ENCODE peak calls at places on chromosomes 7 and 10, in seven cellular contexts. Z is A549; X is CD8-positive, alpha-beta T cell; G is lung; Q is iPS DF 6.9; L is PC-3; A is adipocyte. E is an unnamed sample. For H3K4me1, the result is how much of the 10 kb centered on the place peaks cover.

GRCh38 chr10:69446229-69446628 is 5.0 kb upstream of the TSPAN15 start:
- DNase-seq in A (peak), G (no peak), Q (no peak), Z (no peak), X (no peak), L (no peak), E (no peak)

GRCh38 chr10:61606971-61607907 is 55.5 kb upstream of the CABCOCO1 start:
- DNase-seq in X (no peak), L (peak), Z (no peak), Q (no peak), G (no peak), A (peak), E (no peak)

GRCh38 chr10:60135020-60135419 is 228.7 kb upstream of the CCDC6 start:
- DNase-seq in Z (no peak), Q (no peak), A (no peak), G (no peak), L (no peak), X (no peak), E (no peak)

GRCh38 chr7:15199482-15199881 is 296.9 kb upstream of the DGKB start:
- DNase-seq in G (no peak), Z (no peak), X (no peak), L (peak), A (peak), Q (no peak), E (no peak)

GRCh38 chr10:47036771-47037170 is 125.5 kb downstream of the PTPN20 start:
- DNase-seq in A (no peak), L (no peak), Z (no peak), G (no peak), Q (no peak), X (no peak), E (no peak)

GRCh38 chr7:92133133-92133736 is 1.0 kb downstream of the CYP51A1 start:
- DNase-seq in X (no peak), Q (no peak), G (no peak), Z (no peak), L (no peak), A (no peak), E (peak)

GRCh38 chr10:99558708-99559107 is 26.0 kb downstream of the NKX2-3 start:
- DNase-seq in L (no peak), X (no peak), A (no peak), Z (no peak), G (no peak), Q (no peak), E (no peak)

GRCh38 chr7:30888783-30889182 is 22.9 kb upstream of the AQP1 start:
- DNase-seq in G (peak), Z (no peak), A (peak), X (no peak), Q (no peak), L (peak), E (no peak)

GRCh38 chr10:103627893-103628292 is 134.4 kb downstream of the NEURL1 start:
- DNase-seq in X (no peak), L (no peak), G (no peak), A (no peak), Q (no peak), Z (no peak), E (no peak)

GRCh38 chr7:114243646-114244045 is 171.0 kb upstream of the FOXP2 start:
- DNase-seq in G (no peak), A (no peak), Z (no peak), L (no peak), X (no peak), Q (no peak), E (no peak)

DNA sequence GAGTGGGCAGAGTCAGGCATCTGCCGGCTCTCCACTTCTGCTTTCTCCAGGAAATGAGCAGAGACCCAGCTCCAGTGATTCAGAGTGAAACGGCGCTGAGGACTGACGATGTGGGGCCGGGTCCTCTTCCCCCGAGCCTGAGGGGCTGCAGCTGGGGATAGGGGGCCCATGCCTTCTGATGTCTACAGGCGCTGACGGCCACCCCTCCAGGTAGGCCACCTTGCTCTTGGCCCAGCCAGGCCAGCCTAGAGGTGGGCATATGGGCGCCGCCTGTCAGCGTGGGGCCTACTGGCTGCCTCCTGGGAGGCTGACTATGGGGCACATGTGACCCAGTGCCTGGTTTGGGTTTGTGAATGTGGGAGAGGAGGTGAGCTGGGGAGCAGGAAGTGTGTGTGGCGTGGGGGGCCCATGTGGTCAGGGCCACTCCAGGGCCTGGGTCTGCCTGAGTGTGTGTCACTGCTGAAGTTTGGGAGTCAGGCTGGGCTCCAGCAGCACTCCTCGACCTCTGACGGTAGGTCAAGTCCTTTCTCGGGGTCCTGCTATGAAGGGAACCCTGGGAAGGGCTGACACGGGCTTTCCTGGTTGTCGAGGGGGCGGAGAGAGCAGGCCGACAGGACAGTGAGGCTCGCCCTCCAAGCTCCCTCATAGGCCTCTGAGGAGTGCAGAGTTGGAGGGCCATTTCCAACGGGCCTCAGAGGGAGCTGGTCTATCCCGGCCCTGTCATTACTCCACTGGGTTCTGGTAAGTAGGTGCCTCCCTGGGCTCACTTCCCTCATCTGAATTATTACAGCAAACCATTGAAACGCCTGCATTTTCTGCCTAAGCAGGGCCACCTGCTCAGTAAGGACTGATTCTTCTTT is at the start of gene WDFY4:
- DNase-seq in X (no peak), Q (no peak), G (peak), Z (no peak), A (no peak), L (no peak), E (no peak)
- H3K4me3 ChIP-seq in X (no peak), Q (no peak), G (no peak), Z (no peak), A (no peak), L (no peak), E (peak)

GRCh38 chr7:26686448-26686981 is 177.9 kb downstream of the SKAP2 start:
- DNase-seq in Q (no peak), X (no peak), A (peak), Z (no peak), L (peak), G (no peak), E (no peak)
- H3K4me1 ChIP-seq in Q (under half), X (under half), A (half or more), Z (under half), L (under half), G (under half), E (under half)

GRCh38 chr10:29007370-29007747 is 281.5 kb upstream of the LYZL1 start:
- DNase-seq in Q (no peak), L (no peak), X (no peak), A (no peak), Z (no peak), G (no peak), E (no peak)

GRCh38 chr10:29011511-29011910 is 277.4 kb upstream of the LYZL1 start:
- DNase-seq in Q (no peak), Z (no peak), X (no peak), A (peak), L (peak), G (no peak), E (no peak)

GRCh38 chr10:29005988-29006387 is 282.9 kb upstream of the LYZL1 start:
- DNase-seq in X (no peak), Q (no peak), A (no peak), Z (no peak), G (no peak), L (no peak), E (no peak)

GRCh38 chr10:29009464-29009863 is 279.4 kb upstream of the LYZL1 start:
- DNase-seq in A (no peak), Z (no peak), L (no peak), X (no peak), G (no peak), Q (no peak), E (no peak)

GRCh38 chr10:29007748-29008610 is 280.9 kb upstream of the LYZL1 start:
- DNase-seq in Z (no peak), L (no peak), X (no peak), Q (no peak), A (no peak), G (no peak), E (no peak)
- H3K4me3 ChIP-seq in Z (no peak), L (no peak), X (no peak), Q (no peak), A (no peak), G (no peak), E (no peak)

GRCh38 chr10:71769279-71769823 is 4.0 kb downstream of the VSIR start:
- DNase-seq in L (no peak), X (no peak), Z (no peak), G (no peak), Q (no peak), A (peak), E (no peak)

GRCh38 chr10:71770255-71770654 is 3.1 kb downstream of the VSIR start:
- DNase-seq in Z (no peak), A (peak), Q (no peak), L (no peak), X (no peak), G (no peak), E (no peak)

GRCh38 chr10:71771821-71772617 is 1.3 kb downstream of the VSIR start:
- DNase-seq in Z (peak), A (peak), Q (no peak), G (peak), X (no peak), L (peak), E (peak)

GRCh38 chr10:71771204-71771603 is 2.1 kb downstream of the VSIR start:
- DNase-seq in Q (no peak), Z (no peak), A (no peak), L (no peak), X (no peak), G (no peak), E (no peak)

DNA sequence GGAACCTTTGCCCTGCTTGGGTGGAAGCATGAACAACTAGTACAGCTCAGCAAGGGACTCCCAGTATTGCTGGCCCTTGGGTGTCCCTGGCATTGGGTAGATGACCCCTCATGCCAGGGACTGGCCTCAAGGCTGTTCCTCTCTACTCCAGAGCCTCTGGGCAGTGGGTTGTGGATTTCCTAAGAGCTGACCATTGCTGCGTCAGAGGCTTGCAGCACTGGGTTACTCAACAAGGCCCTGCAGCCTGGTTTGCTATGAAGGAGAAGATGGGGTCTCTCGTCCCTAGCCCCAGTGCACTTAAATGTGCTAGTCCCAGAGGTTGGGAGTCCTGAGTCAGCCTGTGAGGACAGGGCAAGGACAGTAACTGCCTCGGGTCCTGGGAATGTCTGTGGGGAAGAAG is 2.5 kb downstream of the VSIR start:
- DNase-seq in Q (no peak), Z (no peak), X (no peak), A (peak), L (no peak), G (no peak), E (no peak)
- H3K4me1 ChIP-seq in Q (under half), Z (half or more), X (half or more), A (half or more), L (under half), G (under half), E (under half)

DNA sequence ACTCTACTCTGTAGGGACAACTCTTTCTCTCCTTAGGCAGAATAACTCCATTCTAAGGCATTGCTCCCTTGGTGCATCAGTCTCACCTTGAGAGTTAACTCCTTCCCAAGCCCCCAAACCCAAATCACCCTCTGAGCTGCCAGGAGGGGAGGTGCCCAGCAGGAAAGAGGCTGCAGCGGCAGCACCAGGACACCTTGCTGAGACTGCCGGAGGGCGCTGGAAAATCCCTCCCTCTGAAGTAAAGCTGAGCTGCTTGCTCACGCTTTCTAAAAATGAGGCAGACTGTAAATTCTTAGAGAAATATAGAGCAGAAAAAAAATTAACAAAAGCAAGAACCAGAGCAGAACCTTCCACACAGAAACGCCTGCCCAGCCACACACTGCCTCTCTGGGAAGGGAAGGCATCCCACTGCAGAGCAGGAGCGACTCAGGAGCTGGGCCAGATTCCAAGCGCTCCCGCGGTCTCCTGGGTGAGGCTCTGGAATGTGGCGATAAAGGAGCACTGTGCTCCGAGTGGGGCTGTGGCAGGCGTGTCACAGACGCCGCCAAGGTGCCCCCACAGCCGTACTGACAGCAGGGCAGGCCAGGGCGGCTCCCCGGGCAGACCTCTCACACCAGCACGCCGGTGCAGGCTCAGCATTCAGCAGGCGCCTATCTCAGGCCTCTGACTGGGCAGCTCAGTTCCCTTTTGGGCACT is 202.1 kb downstream of the TNS3 start:
- DNase-seq in L (peak), Z (no peak), A (peak), G (peak), X (no peak), Q (peak), E (peak)
- H3K4me3 ChIP-seq in L (peak), Z (no peak), A (peak), G (no peak), X (no peak), Q (no peak), E (peak)

GRCh38 chr7:55514546-55515265 is 57.6 kb downstream of the VOPP1 start:
- DNase-seq in Z (no peak), Q (no peak), X (no peak), A (no peak), L (no peak), G (no peak), E (no peak)

GRCh38 chr7:55517191-55517633 is 55.1 kb downstream of the VOPP1 start:
- DNase-seq in L (no peak), A (no peak), Q (no peak), G (no peak), Z (no peak), X (no peak), E (no peak)

GRCh38 chr7:55517936-55518689 is 54.2 kb downstream of the VOPP1 start:
- DNase-seq in L (no peak), Z (no peak), X (no peak), G (no peak), Q (no peak), A (no peak), E (no peak)

GRCh38 chr7:55515569-55516279 is 56.6 kb downstream of the VOPP1 start:
- DNase-seq in G (no peak), X (no peak), A (no peak), Q (no peak), Z (no peak), L (no peak), E (no peak)

GRCh38 chr7:55516399-55516798 is 55.9 kb downstream of the VOPP1 start:
- DNase-seq in A (no peak), X (no peak), Q (no peak), G (no peak), Z (no peak), L (no peak), E (no peak)
- H3K4me1 ChIP-seq in A (under half), X (under half), Q (under half), G (under half), Z (under half), L (under half), E (under half)

DNA sequence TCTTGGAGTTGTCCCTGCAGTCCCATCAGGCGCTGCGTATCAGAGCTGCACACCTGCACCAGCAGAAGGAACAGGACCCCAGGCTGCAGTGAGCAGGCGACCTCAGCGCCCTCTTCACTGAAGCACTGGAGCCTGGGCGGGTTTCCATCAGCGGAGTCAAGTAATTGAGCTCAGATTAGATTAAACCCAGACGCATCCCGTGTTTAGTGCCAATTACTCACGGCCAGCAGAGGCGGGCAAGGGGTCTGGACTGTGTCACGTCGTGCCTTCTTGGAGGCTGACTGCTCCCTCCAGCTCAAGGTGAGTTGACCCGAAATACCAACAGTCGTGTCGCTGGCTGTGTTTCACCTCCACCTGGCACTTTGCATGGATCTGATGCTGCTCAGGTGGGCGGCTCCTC is 123.6 kb downstream of the CXCL12 start:
- DNase-seq in A (no peak), L (no peak), Q (no peak), X (no peak), Z (no peak), G (no peak), E (no peak)
- H3K4me3 ChIP-seq in A (no peak), L (no peak), Q (no peak), X (no peak), Z (no peak), G (no peak), E (no peak)

GRCh38 chr7:130371059-130371458 is 9.2 kb upstream of the CPA1 start:
- DNase-seq in G (peak), L (no peak), Z (no peak), A (no peak), X (no peak), Q (no peak), E (no peak)
- H3K4me1 ChIP-seq in G (under half), L (under half), Z (under half), A (half or more), X (under half), Q (under half), E (under half)

GRCh38 chr10:124114696-124115095 is 21.3 kb upstream of the CHST15 start:
- DNase-seq in Q (no peak), L (no peak), G (no peak), A (no peak), Z (no peak), X (no peak), E (no peak)
- H3K4me3 ChIP-seq in Q (no peak), L (no peak), G (no peak), A (no peak), Z (no peak), X (no peak), E (no peak)

GRCh38 chr7:129947701-129948100 is 5.1 kb downstream of the UBE2H start:
- DNase-seq in L (no peak), Q (no peak), Z (no peak), X (no peak), A (peak), G (no peak), E (no peak)
- H3K4me1 ChIP-seq in L (under half), Q (under half), Z (under half), X (under half), A (under half), G (under half), E (under half)